ENCODE peak calls at places on chromosomes 2 and 18, in four cellular contexts. One of them, this sample, is unnamed.

GRCh38 chr2:85990084-85990483 is 101.3 kb upstream of the ST3GAL5 start:
- DNase-seq in OCI-LY7: no peak
- DNase-seq in PC-9: no peak
- DNase-seq in fibroblast of lung: no peak
- DNase-seq in this sample: no peak

GRCh38 chr2:85601771-85602475 is 575 bp downstream of the TMEM150A start:
- DNase-seq in OCI-LY7: no peak
- DNase-seq in PC-9: no peak
- DNase-seq in fibroblast of lung: peak; percentile 56
- DNase-seq in this sample: no peak

GRCh38 chr18:48616484-48617255 is 77.8 kb downstream of the CTIF start:
- DNase-seq in OCI-LY7: no peak
- DNase-seq in PC-9: no peak
- DNase-seq in fibroblast of lung: no peak
- DNase-seq in this sample: no peak

GRCh38 chr2:20637147-20637546 is 13.8 kb downstream of the HS1BP3 start:
- DNase-seq in OCI-LY7: no peak
- DNase-seq in PC-9: no peak
- DNase-seq in fibroblast of lung: no peak
- DNase-seq in this sample: no peak

GRCh38 chr2:222655406-222655747 is 515 bp downstream of the FARSB start:
- DNase-seq in OCI-LY7: peak; percentile 54
- DNase-seq in PC-9: peak; percentile 58
- DNase-seq in fibroblast of lung: peak; percentile 19
- DNase-seq in this sample: no peak

GRCh38 chr2:60966465-60967405 is 50.8 kb upstream of the PEX13 start:
- DNase-seq in OCI-LY7: peak; percentile 24
- DNase-seq in PC-9: no peak
- DNase-seq in fibroblast of lung: no peak
- DNase-seq in this sample: peak; percentile 49

GRCh38 chr2:205902041-205902898 is 183.7 kb downstream of the INO80D start:
- DNase-seq in OCI-LY7: no peak
- DNase-seq in PC-9: no peak
- DNase-seq in fibroblast of lung: peak; percentile 21
- DNase-seq in this sample: no peak

GRCh38 chr18:42574871-42575270 is 540.6 kb downstream of the RIT2 start:
- DNase-seq in OCI-LY7: no peak
- DNase-seq in PC-9: no peak
- DNase-seq in fibroblast of lung: no peak
- DNase-seq in this sample: no peak

GRCh38 chr18:35347991-35348390 is 3.8 kb upstream of the ZNF24 start:
- DNase-seq in OCI-LY7: no peak
- DNase-seq in PC-9: no peak
- DNase-seq in fibroblast of lung: no peak
- DNase-seq in this sample: no peak

GRCh38 chr18:32884543-32884942 is 111.7 kb upstream of the KLHL14 start:
- DNase-seq in OCI-LY7: no peak
- DNase-seq in PC-9: no peak
- DNase-seq in fibroblast of lung: no peak
- DNase-seq in this sample: peak; percentile 15

GRCh38 chr2:19048593-19049264 is 309.7 kb downstream of the OSR1 start:
- DNase-seq in OCI-LY7: no peak
- DNase-seq in PC-9: no peak
- DNase-seq in fibroblast of lung: peak; percentile 63
- DNase-seq in this sample: no peak

GRCh38 chr2:184444217-184444616 is 154.1 kb upstream of the ZNF804A start:
- DNase-seq in OCI-LY7: peak; percentile 94
- DNase-seq in PC-9: no peak
- DNase-seq in fibroblast of lung: no peak
- DNase-seq in this sample: peak; percentile 94

GRCh38 chr18:45227004-45227403 is 388.3 kb upstream of the SLC14A2 start:
- DNase-seq in OCI-LY7: no peak
- DNase-seq in PC-9: no peak
- DNase-seq in fibroblast of lung: no peak
- DNase-seq in this sample: no peak

GRCh38 chr2:68889500-68889899 is 18.3 kb upstream of the BMP10 start:
- DNase-seq in OCI-LY7: no peak
- DNase-seq in PC-9: no peak
- DNase-seq in fibroblast of lung: peak; percentile 27
- DNase-seq in this sample: no peak

GRCh38 chr2:150644298-150645067 is 157.0 kb upstream of the RND3 start:
- DNase-seq in OCI-LY7: no peak
- DNase-seq in PC-9: no peak
- DNase-seq in fibroblast of lung: peak; percentile 69
- DNase-seq in this sample: no peak

GRCh38 chr2:66013456-66013855 is 421.5 kb upstream of the MEIS1 start:
- DNase-seq in OCI-LY7: peak; percentile 10
- DNase-seq in PC-9: no peak
- DNase-seq in fibroblast of lung: peak; percentile 19
- DNase-seq in this sample: peak; percentile 43

GRCh38 chr18:58026395-58026794 is 17.6 kb upstream of the NEDD4L start:
- DNase-seq in OCI-LY7: no peak
- DNase-seq in PC-9: no peak
- DNase-seq in fibroblast of lung: no peak
- DNase-seq in this sample: no peak

GRCh38 chr2:173555833-173556232 is 201.2 kb downstream of the CDCA7 start:
- DNase-seq in OCI-LY7: no peak
- DNase-seq in PC-9: no peak
- DNase-seq in fibroblast of lung: peak; percentile 31
- DNase-seq in this sample: peak; percentile 23

GRCh38 chr2:120464448-120464931 is 118.6 kb downstream of the INHBB start:
- DNase-seq in OCI-LY7: no peak
- DNase-seq in PC-9: no peak
- DNase-seq in fibroblast of lung: no peak
- DNase-seq in this sample: no peak

GRCh38 chr2:101305044-101305443 is 3.5 kb downstream of the RNF149 start:
- DNase-seq in OCI-LY7: no peak
- DNase-seq in PC-9: no peak
- DNase-seq in fibroblast of lung: no peak
- DNase-seq in this sample: no peak

GRCh38 chr2:47569658-47570398 is 166.9 kb downstream of the MSH2 start:
- DNase-seq in OCI-LY7: no peak
- DNase-seq in PC-9: no peak
- DNase-seq in fibroblast of lung: no peak
- DNase-seq in this sample: peak; percentile 15

GRCh38 chr18:11607897-11608296 is 1.5 kb upstream of the SLC35G4 start:
- DNase-seq in OCI-LY7: no peak
- DNase-seq in PC-9: no peak
- DNase-seq in fibroblast of lung: no peak
- DNase-seq in this sample: no peak

GRCh38 chr2:178796079-178796677 is 11.0 kb downstream of the TTN start:
- DNase-seq in OCI-LY7: peak; percentile 41
- DNase-seq in PC-9: peak; percentile 65
- DNase-seq in fibroblast of lung: peak; percentile 81
- DNase-seq in this sample: peak; percentile 55

GRCh38 chr2:44939074-44940052 is 2.1 kb upstream of the SIX3 start:
- DNase-seq in OCI-LY7: no peak
- DNase-seq in PC-9: peak; percentile 41
- DNase-seq in fibroblast of lung: no peak
- DNase-seq in this sample: no peak

GRCh38 chr2:15763822-15764682 is 172.4 kb downstream of the DDX1 start:
- DNase-seq in OCI-LY7: no peak
- DNase-seq in PC-9: no peak
- DNase-seq in fibroblast of lung: no peak
- DNase-seq in this sample: no peak

GRCh38 chr2:15766303-15766861 is 174.0 kb upstream of the MYCN start:
- DNase-seq in OCI-LY7: no peak
- DNase-seq in PC-9: no peak
- DNase-seq in fibroblast of lung: no peak
- DNase-seq in this sample: no peak

GRCh38 chr2:15764683-15765011 is 173.0 kb downstream of the DDX1 start:
- DNase-seq in OCI-LY7: no peak
- DNase-seq in PC-9: no peak
- DNase-seq in fibroblast of lung: no peak
- DNase-seq in this sample: no peak

GRCh38 chr2:15765686-15766302 is 174.1 kb downstream of the DDX1 start:
- DNase-seq in OCI-LY7: no peak
- DNase-seq in PC-9: no peak
- DNase-seq in fibroblast of lung: no peak
- DNase-seq in this sample: no peak

DNA sequence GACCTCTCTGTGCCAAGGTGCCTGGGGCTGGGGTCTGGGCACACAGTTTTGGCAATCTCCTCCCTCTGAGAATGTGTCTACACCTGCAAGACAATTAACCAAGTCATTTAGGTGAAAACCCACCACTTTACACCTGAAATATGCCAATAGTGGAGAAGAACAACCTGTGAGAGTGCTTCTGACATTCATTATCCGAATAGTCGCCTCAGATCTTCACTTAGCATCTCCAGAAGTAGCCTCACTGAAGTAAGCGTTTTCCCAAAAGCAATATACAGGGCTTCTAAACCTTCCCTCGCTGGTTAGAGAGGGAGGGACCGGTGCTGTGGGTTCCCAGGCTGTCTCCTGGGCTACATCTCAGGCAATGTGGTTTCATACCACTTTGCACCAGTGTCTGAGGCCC is 173.5 kb downstream of the DDX1 start:
- DNase-seq in OCI-LY7: no peak
- DNase-seq in PC-9: no peak
- DNase-seq in fibroblast of lung: no peak
- DNase-seq in this sample: no peak
- H2AFZ ChIP-seq in OCI-LY7: no peak overlapping the region
- H2AFZ ChIP-seq in PC-9: no peak overlapping the region
- H2AFZ ChIP-seq in fibroblast of lung: no peak overlapping the region
- H2AFZ ChIP-seq in this sample: no peak overlapping the region

DNA sequence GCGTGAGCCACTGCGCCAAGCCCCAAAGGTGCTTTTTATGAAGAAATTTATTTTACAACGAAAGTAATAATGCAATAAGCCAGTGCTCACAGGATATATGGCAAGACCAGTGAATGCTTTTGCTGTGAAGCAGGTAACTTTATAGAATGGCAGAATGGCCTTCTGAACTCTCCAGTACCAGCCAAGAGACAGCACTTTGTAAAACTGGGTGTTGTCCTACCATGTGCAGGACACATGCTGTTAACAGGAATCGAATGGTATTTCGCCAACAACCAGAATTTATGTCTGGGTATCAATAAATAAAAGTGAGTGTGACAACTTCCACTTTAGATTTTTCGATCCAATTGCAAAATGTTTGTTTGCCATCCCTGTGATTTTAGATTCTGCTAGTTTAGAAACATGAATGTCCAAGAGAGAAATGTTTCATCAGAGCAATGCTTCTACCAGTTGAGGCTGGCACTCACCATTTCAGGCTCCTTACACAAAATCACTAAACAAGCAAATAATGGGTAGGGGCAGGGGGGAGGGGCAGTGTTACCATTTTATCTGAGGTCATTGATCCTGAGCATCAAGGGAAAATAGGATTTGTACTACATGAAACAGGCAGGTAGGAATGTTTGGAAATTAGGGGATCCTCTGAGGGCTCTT is 95.9 kb downstream of the ATL2 start:
- DNase-seq in OCI-LY7: no peak
- DNase-seq in PC-9: no peak
- DNase-seq in fibroblast of lung: no peak
- DNase-seq in this sample: no peak
- H3K27ac ChIP-seq in OCI-LY7: no peak overlapping the region
- H3K27ac ChIP-seq in PC-9: no peak overlapping the region
- H3K27ac ChIP-seq in fibroblast of lung: no peak overlapping the region
- H3K27ac ChIP-seq in this sample: no peak overlapping the region

GRCh38 chr2:234973008-234973407 is 21.2 kb downstream of the SH3BP4 start:
- DNase-seq in OCI-LY7: no peak
- DNase-seq in PC-9: no peak
- DNase-seq in fibroblast of lung: no peak
- DNase-seq in this sample: no peak
- H2AFZ ChIP-seq in OCI-LY7: no peak overlapping the region
- H2AFZ ChIP-seq in PC-9: no peak overlapping the region
- H2AFZ ChIP-seq in fibroblast of lung: no peak overlapping the region
- H2AFZ ChIP-seq in this sample: no peak overlapping the region

DNA sequence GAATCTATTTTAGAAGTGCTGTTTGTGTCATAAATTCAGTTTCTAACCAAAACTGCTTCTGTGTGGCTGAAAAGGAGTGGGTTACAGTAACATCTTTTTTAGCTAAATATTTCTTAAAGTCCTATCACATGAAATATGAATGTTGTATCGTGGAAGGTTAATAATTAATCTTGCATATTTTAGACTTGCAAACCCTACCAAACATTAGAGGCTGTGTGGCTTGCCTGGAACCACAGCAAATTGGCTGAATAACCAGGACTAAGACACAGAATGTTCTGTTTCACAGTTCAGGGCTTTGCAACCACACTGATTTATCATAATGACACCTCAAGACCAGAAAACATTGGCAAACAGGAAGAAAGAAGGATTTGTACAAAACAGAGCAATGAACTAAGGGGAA is 208.9 kb upstream of the CNTNAP5 start:
- DNase-seq in OCI-LY7: no peak
- DNase-seq in PC-9: no peak
- DNase-seq in fibroblast of lung: no peak
- DNase-seq in this sample: no peak
- H3K27ac ChIP-seq in OCI-LY7: no peak overlapping the region
- H3K27ac ChIP-seq in PC-9: no peak overlapping the region
- H3K27ac ChIP-seq in fibroblast of lung: no peak overlapping the region
- H3K27ac ChIP-seq in this sample: no peak overlapping the region

DNA sequence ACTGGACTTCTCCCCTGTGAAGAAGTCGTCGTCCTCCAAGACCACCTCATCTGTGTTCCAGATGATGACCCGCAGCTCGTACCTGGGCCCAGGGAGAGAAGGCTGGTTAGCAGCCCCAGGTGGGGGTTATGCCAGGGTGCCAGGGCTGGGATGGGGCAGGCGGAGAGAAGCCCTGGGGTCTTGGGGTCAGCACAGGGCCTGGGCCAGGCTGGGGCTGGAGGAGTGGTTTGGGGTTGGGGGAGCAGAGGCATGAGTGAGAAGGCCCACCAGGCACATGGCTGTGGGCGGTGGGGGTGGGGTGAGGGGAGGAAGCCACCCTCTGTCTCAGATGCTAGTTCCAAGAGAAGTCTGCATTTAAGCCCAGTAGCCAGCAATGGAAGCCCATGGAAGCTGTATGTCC is 15.8 kb downstream of the OTOF start:
- DNase-seq in OCI-LY7: no peak
- DNase-seq in PC-9: no peak
- DNase-seq in fibroblast of lung: no peak
- DNase-seq in this sample: no peak
- H2AFZ ChIP-seq in OCI-LY7: no peak overlapping the region
- H2AFZ ChIP-seq in PC-9: no peak overlapping the region
- H2AFZ ChIP-seq in fibroblast of lung: no peak overlapping the region
- H2AFZ ChIP-seq in this sample: no peak overlapping the region

DNA sequence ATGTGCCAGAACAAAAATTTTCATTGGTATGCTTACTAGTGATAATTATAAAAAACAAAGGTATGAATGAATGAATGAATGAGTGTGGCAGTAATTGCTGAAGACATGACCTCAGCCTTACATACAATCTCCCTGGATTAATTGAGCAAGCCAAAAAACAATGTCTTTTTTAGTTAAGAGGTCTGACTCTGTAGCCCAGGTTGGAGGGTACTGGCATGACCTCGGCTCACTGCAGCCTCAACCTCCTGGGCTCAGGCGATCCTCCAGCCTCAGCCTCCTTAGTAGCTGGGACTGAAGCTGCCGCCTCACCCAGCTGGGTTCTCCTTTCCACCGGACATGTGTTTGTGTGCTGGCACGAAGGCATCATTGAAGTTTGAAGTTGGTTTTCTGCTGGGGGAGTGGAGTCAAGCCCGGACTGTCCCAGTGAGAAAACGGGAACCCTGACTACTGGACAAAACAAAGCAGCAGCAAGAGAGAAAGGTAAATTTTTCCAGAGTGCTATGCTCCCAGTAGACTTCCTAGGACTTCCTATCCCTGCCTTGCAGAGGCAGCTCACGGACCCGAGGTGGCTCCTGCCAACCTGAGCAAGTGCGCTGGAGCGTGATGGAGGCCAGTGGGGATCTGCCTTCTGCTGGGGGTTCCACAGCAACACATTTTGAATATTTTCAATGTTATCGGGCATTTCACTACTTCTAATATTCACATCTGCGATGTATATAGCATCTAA is 6.4 kb upstream of the IMP4 start:
- DNase-seq in OCI-LY7: no peak
- DNase-seq in PC-9: no peak
- DNase-seq in fibroblast of lung: no peak
- DNase-seq in this sample: no peak
- H3K27ac ChIP-seq in OCI-LY7: no peak overlapping the region
- H3K27ac ChIP-seq in PC-9: no peak overlapping the region
- H3K27ac ChIP-seq in fibroblast of lung: no peak overlapping the region
- H3K27ac ChIP-seq in this sample: no peak overlapping the region

This sample was measured in MM.1S.